ENCODE peak calls at places on chromosomes 3 and 15, in five cellular contexts. H is stimulated activated CD4-positive, alpha-beta T cell treated with anti-CD3 and anti-CD28 coated beads, Interleukin-1b, Interleukin-23, amount 100 ng/mL, for 1 hour; I is NCI-H774; R is NCI-H524; V is brain microvascular endothelial cell. F is an unnamed sample.

GRCh38 chr15:79516155-79516554 is 84.0 kb downstream of the MINAR1 start:
- DNase-seq in I (no peak), R (no peak), V (no peak), H (no peak), F (no peak)

GRCh38 chr3:48268936-48269551 is 28.1 kb downstream of the ZNF589 start:
- DNase-seq in R (no peak), V (no peak), H (no peak), I (no peak), F (no peak)

GRCh38 chr3:31491660-31492059 is 41.1 kb upstream of the STT3B start:
- DNase-seq in R (no peak), I (no peak), H (no peak), V (no peak), F (no peak)

GRCh38 chr3:124784686-124785382 is 54.6 kb downstream of the UMPS start:
- DNase-seq in I (no peak), H (no peak), V (no peak), R (no peak), F (no peak)

GRCh38 chr15:83215306-83215705 is 7.7 kb upstream of the HDGFL3 start:
- DNase-seq in I (no peak), H (no peak), R (no peak), V (no peak), F (no peak)

GRCh38 chr15:35669021-35669420 is 123.1 kb upstream of the DPH6 start:
- DNase-seq in V (no peak), H (no peak), I (no peak), R (no peak), F (no peak)

GRCh38 chr3:3802021-3802420 is 2.8 kb downstream of the LRRN1 start:
- DNase-seq in I (no peak), H (no peak), V (no peak), R (no peak), F (no peak)

GRCh38 chr3:15307580-15307979 is 24.8 kb downstream of the SH3BP5 start:
- DNase-seq in R (no peak), H (no peak), V (no peak), I (no peak), F (no peak)

GRCh38 chr15:70318996-70319465 is 221.3 kb upstream of the TLE3 start:
- DNase-seq in R (no peak), I (no peak), H (no peak), V (peak; percentile 59), F (no peak)

GRCh38 chr3:100041328-100041749 is 73.0 kb downstream of the FILIP1L start:
- DNase-seq in H (no peak), I (no peak), R (no peak), V (peak; percentile 64), F (no peak)

GRCh38 chr3:104723000-104723399 is 643.7 kb upstream of the ALCAM start:
- DNase-seq in H (no peak), I (no peak), R (no peak), V (no peak), F (no peak)

GRCh38 chr15:75620043-75620775 is 5.3 kb downstream of the SNUPN start:
- DNase-seq in H (no peak), V (peak; percentile 22), R (no peak), I (no peak), F (no peak)

GRCh38 chr15:41727143-41727542 is 47.1 kb upstream of the MAPKBP1 start:
- DNase-seq in V (peak; percentile 37), I (no peak), H (no peak), R (no peak), F (no peak)

GRCh38 chr15:90408657-90409056 is 20.6 kb downstream of the IQGAP1 start:
- DNase-seq in I (no peak), H (no peak), V (no peak), R (no peak), F (no peak)

GRCh38 chr3:73143821-73144237 is 82.4 kb downstream of the EBLN2 start:
- DNase-seq in R (peak; percentile 69), I (no peak), H (no peak), V (no peak), F (peak; percentile 75)

GRCh38 chr3:14598143-14598569 is 53.4 kb upstream of the CCDC174 start:
- DNase-seq in V (peak; percentile 25), H (no peak), I (no peak), R (peak; percentile 57), F (no peak)

GRCh38 chr3:30440147-30440604 is 166.2 kb upstream of the TGFBR2 start:
- DNase-seq in I (no peak), V (peak; percentile 39), R (peak; percentile 2), H (no peak), F (no peak)

GRCh38 chr3:112308151-112308911 is 14.3 kb upstream of the SLC9C1 start:
- DNase-seq in I (peak; percentile 29), V (peak; percentile 54), H (no peak), R (peak; percentile 91), F (peak; percentile 30)

GRCh38 chr3:194262345-194263305 is 88.5 kb downstream of the CPN2 start:
- DNase-seq in V (no peak), I (no peak), H (no peak), R (no peak), F (no peak)

GRCh38 chr3:29486087-29486486 is 205.2 kb downstream of the RBMS3 start:
- DNase-seq in H (no peak), R (no peak), V (peak; percentile 18), I (peak; percentile 11), F (no peak)

GRCh38 chr3:14345496-14346150 is 56.8 kb upstream of the SLC6A6 start:
- DNase-seq in R (no peak), I (no peak), H (no peak), V (peak; percentile 28), F (no peak)

GRCh38 chr3:123652346-123652984 is 67.6 kb upstream of the HACD2 start:
- DNase-seq in V (peak; percentile 71), R (peak; percentile 88), I (no peak), H (no peak), F (peak; percentile 89)

GRCh38 chr3:136664771-136665170 is 87.4 kb downstream of the STAG1 start:
- DNase-seq in V (no peak), I (no peak), H (no peak), R (no peak), F (no peak)

F was measured in WERI-Rb-1.